ENCODE peak calls at places on chromosomes 6 and 20, in four cellular contexts. X is osteocyte, Z is adrenal gland, W is lung. U is an unnamed sample.

GRCh38 chr20:9573598-9573997 is 59.2 kb downstream of the LAMP5 start:
- DNase-seq in X (no peak), Z (no peak), W (no peak), U (no peak)

GRCh38 chr20:37257530-37257929 is 4.1 kb downstream of the GHRH start:
- DNase-seq in X (no peak), Z (no peak), W (no peak), U (no peak)

GRCh38 chr20:62409935-62410741 is 3.1 kb upstream of the CABLES2 start:
- DNase-seq in X (no peak), Z (peak; percentile 88), W (peak; percentile 70), U (peak; percentile 73)

GRCh38 chr6:50128420-50129005 is 78.8 kb upstream of the DEFB112 start:
- DNase-seq in X (no peak), Z (no peak), W (no peak), U (no peak)

GRCh38 chr20:16241911-16242310 is 331.3 kb downstream of the KIF16B start:
- DNase-seq in X (peak; percentile 27), Z (no peak), W (no peak), U (no peak)

GRCh38 chr6:151257984-151258445 is 18.2 kb downstream of the AKAP12 start:
- DNase-seq in X (no peak), Z (no peak), W (no peak), U (no peak)

GRCh38 chr6:26156850-26157149 is 69.6 kb downstream of the HFE start:
- DNase-seq in X (no peak), Z (no peak), W (no peak), U (no peak)

GRCh38 chr20:49237531-49237930 is 18.3 kb downstream of the DDX27 start:
- DNase-seq in X (no peak), Z (no peak), W (no peak), U (no peak)

GRCh38 chr6:114580882-114581281 is 238.1 kb upstream of the HS3ST5 start:
- DNase-seq in X (no peak), Z (no peak), W (no peak), U (no peak)

GRCh38 chr6:13763740-13764381 is 50.5 kb downstream of the MCUR1 start:
- DNase-seq in X (no peak), Z (no peak), W (no peak), U (no peak)

GRCh38 chr20:54231006-54231405 is 23.1 kb downstream of the PFDN4 start:
- DNase-seq in X (no peak), Z (no peak), W (no peak), U (no peak)

GRCh38 chr6:2891768-2892170 is 11.3 kb downstream of the SERPINB9 start:
- DNase-seq in X (no peak), Z (no peak), W (no peak), U (peak; percentile 90)

GRCh38 chr6:11055127-11055627 is 11.1 kb upstream of the ELOVL2 start:
- DNase-seq in X (no peak), Z (no peak), W (no peak), U (no peak)

GRCh38 chr20:16927031-16927430 is 178.9 kb downstream of the OTOR start:
- DNase-seq in X (no peak), Z (no peak), W (no peak), U (no peak)

GRCh38 chr6:79506251-79506650 is 31.0 kb downstream of the LCA5 start:
- DNase-seq in X (no peak), Z (no peak), W (no peak), U (no peak)

GRCh38 chr6:123434186-123434585 is 202.6 kb downstream of the TRDN start:
- DNase-seq in X (no peak), Z (no peak), W (no peak), U (no peak)

GRCh38 chr6:44132476-44132875 is 5.1 kb downstream of the TMEM63B start:
- DNase-seq in X (no peak), Z (no peak), W (no peak), U (peak; percentile 74)

GRCh38 chr6:96015791-96016776 is at the start of gene FUT9:
- DNase-seq in X (peak; percentile 80), Z (peak; percentile 17), W (no peak), U (no peak)

GRCh38 chr20:58870293-58871014 is 17.9 kb downstream of the GNAS start:
- DNase-seq in X (no peak), Z (peak; percentile 83), W (peak; percentile 71), U (peak; percentile 75)

GRCh38 chr6:42140756-42141602 is 1.4 kb downstream of the C6orf132 start:
- DNase-seq in X (no peak), Z (peak; percentile 81), W (no peak), U (no peak)

GRCh38 chr6:11043961-11044711 is at the start of gene ELOVL2:
- DNase-seq in X (peak; percentile 90), Z (no peak), W (no peak), U (no peak)

GRCh38 chr20:37526839-37527637 is 638 bp downstream of the BLCAP start:
- DNase-seq in X (no peak), Z (peak; percentile 46), W (no peak), U (peak; percentile 41)